ENCODE peak calls at places on chromosomes 5 and 9, in seven cellular contexts. N, M, U, O, B, T and F are unnamed samples.

GRCh38 chr5:61702784-61703183 is 370.7 kb downstream of the ZSWIM6 start:
- DNase-seq in U (no peak), N (no peak), O (no peak), M (no peak), B (no peak), T (no peak), F (no peak)

GRCh38 chr9:17600962-17601593 is 22.2 kb downstream of the SH3GL2 start:
- DNase-seq in T (no peak), U (peak), N (peak), M (peak), B (no peak), O (no peak), F (no peak)

GRCh38 chr9:127058645-127059021 is 63.8 kb downstream of the ANGPTL2 start:
- DNase-seq in O (no peak), U (no peak), M (peak), B (no peak), T (no peak), N (no peak), F (peak)

GRCh38 chr5:16618138-16618897 is 1.5 kb upstream of the RETREG1 start:
- DNase-seq in U (no peak), M (no peak), O (no peak), T (no peak), N (no peak), B (no peak), F (no peak)

GRCh38 chr9:81787747-81788632 is 98.6 kb upstream of the TLE1 start:
- DNase-seq in U (peak), N (peak), B (no peak), O (peak), M (peak), T (no peak), F (peak)

GRCh38 chr5:64977779-64978178 is 209.0 kb downstream of the CWC27 start:
- DNase-seq in O (no peak), U (no peak), T (no peak), M (peak), N (no peak), B (no peak), F (no peak)

GRCh38 chr5:94693845-94694370 is 75.4 kb downstream of the SLF1 start:
- DNase-seq in T (no peak), N (no peak), M (no peak), B (no peak), U (no peak), O (no peak), F (no peak)

GRCh38 chr5:124941051-124942049 is 194.9 kb upstream of the ZNF608 start:
- DNase-seq in T (no peak), M (no peak), O (no peak), N (no peak), B (no peak), U (no peak), F (no peak)

GRCh38 chr9:102844754-102845153 is 150.4 kb upstream of the CYLC2 start:
- DNase-seq in T (no peak), O (no peak), B (no peak), N (no peak), U (no peak), M (no peak), F (no peak)

GRCh38 chr9:102840356-102840755 is 154.8 kb upstream of the CYLC2 start:
- DNase-seq in U (no peak), N (no peak), M (no peak), B (no peak), O (no peak), T (no peak), F (no peak)

GRCh38 chr9:102845847-102846246 is 149.3 kb upstream of the CYLC2 start:
- DNase-seq in T (no peak), M (no peak), N (no peak), O (no peak), U (no peak), B (no peak), F (no peak)

GRCh38 chr9:102841376-102841775 is 153.8 kb upstream of the CYLC2 start:
- DNase-seq in U (no peak), T (no peak), B (no peak), O (no peak), N (no peak), M (no peak), F (no peak)

GRCh38 chr9:102842421-102842820 is 152.7 kb upstream of the CYLC2 start:
- DNase-seq in T (no peak), O (no peak), M (no peak), B (no peak), U (no peak), N (no peak), F (no peak)
- TF ChIP-seq CTCF in T (no peak), O (no peak), M (no peak), B (no peak), U (no peak), N (no peak), F (no peak)

GRCh38 chr9:96523429-96523828 is 73.5 kb downstream of the HABP4 start:
- DNase-seq in U (no peak), O (no peak), M (no peak), N (peak), T (peak), B (no peak), F (no peak)

GRCh38 chr9:96524764-96525163 is 74.8 kb downstream of the HABP4 start:
- DNase-seq in O (no peak), T (no peak), M (no peak), N (no peak), U (no peak), B (no peak), F (no peak)

GRCh38 chr9:96522371-96522770 is 72.4 kb downstream of the HABP4 start:
- DNase-seq in T (no peak), M (no peak), O (no peak), N (no peak), B (no peak), U (no peak), F (no peak)

GRCh38 chr9:96519726-96520125 is 69.8 kb downstream of the HABP4 start:
- DNase-seq in U (no peak), B (no peak), O (no peak), M (no peak), T (no peak), N (no peak), F (no peak)

DNA sequence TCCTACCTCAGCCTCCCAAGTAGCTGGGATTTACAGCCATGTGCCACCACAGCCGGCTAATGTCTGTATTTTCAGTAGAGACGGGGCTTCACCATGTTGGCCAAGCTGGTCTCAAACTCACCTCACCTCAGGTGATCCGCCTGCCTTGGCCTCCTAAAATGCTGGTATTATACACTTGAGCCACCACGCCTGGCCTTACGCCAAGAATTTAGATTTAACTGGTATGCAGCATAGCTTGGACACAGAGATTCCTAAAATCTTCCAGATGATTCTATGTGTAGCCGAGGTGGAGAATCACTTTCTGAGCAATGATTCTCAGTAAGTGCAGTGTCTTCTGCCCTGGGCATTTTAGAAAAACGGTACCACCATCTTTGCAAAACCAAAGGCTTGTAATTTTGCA is 74.1 kb downstream of the HABP4 start:
- DNase-seq in O (no peak), M (no peak), B (no peak), T (no peak), U (no peak), N (peak), F (no peak)
- H3K4me3 ChIP-seq in O (no peak), M (no peak), B (no peak), T (no peak), U (no peak), N (no peak), F (no peak)

GRCh38 chr9:72661401-72662135 is 140.2 kb downstream of the TMC1 start:
- DNase-seq in O (peak), T (no peak), N (peak), U (no peak), B (no peak), M (peak), F (peak)

GRCh38 chr9:72665421-72665820 is 144.0 kb downstream of the TMC1 start:
- DNase-seq in T (no peak), U (no peak), O (peak), M (peak), B (no peak), N (peak), F (peak)

GRCh38 chr9:72667181-72667580 is 145.8 kb downstream of the TMC1 start:
- DNase-seq in O (no peak), B (no peak), U (no peak), M (no peak), T (no peak), N (no peak), F (peak)
- TF ChIP-seq CTCF in O (no peak), B (no peak), U (no peak), M (no peak), T (no peak), N (no peak), F (no peak)

DNA sequence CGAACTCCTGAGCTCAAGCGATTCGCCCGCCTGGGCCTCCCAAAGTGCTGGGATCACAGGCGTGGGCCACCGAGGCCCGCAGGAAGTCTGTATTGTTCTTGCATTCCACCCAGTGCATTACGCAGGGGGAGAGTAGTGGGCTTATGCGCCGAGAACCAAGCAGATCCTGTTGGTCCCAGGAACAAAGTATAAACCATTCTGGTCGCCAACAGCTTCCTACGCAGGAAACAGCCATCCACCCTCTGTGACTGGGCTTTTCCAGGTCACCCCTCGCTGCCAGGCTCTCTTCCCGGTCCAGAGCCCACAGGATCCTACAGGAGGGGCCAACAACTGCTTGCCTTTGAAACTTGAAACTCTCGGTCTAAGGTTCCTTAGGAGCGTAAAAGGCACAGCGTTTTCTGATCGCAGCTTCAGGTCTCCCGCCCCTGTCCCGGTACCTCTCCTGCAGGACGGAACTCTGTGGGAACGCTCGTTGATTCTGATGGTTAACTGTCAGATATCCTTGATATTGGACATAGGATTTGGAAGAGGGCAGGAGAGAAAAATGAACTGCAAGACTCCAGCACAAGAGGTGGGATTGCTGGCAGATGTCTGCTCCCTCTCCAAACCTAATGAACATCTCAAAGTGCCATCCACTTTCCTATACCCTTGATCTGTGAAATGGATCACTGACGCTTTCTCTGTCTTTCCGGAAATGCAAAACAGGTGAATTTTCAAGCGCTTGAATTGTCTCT is 4.2 kb upstream of the ANXA2R start:
- DNase-seq in B (no peak), M (peak), T (no peak), N (peak), O (no peak), U (no peak), F (no peak)
- H3K4me3 ChIP-seq in B (peak), M (peak), T (no peak), N (peak), O (peak), U (peak), F (no peak)

DNA sequence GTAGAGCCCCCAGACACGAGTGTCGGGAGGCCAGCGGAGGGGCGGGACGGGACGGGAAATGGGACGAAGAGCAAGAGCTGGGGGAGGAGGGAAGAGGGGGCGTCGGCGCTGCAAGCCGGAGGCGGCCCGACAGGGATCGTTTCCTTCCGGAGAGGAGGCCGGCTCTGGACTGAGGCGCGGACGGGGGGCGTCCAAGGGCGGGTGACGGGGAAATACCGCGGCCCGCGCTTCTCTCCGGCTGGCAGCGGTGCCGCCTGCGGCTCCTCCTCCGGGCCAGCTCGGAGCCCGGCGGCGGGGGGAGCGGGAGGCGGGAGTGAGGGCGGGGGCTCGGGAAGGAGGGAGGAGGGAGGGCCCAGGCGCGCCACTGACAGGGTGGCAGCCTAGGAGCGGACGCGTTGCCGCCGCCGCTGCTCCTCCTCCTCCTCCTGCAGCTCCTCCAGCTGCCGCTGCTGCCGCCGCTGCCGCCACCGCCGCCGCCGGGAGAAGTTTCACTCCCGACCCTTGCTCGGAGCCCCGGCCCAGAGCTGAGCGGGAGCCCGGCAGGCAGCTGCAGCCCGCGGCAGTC is at the start of gene CHSY3:
- DNase-seq in M (peak), T (peak), B (no peak), O (no peak), U (peak), N (peak), F (peak)
- TF ChIP-seq CTCF in M (no peak), T (no peak), B (no peak), O (no peak), U (no peak), N (no peak), F (peak)